ENCODE peak calls at places on chromosomes 7 and 10, in eight cellular contexts. U, A, Q, P, Y, N, D and E are unnamed samples.

GRCh38 chr10:118753331-118753730 is 1.4 kb downstream of the CACUL1 start:
- DNase-seq in D (no peak), Q (no peak), N (no peak), U (no peak), P (no peak), Y (no peak), A (no peak), E (no peak)

GRCh38 chr7:4556868-4557620 is 125.1 kb upstream of the FOXK1 start:
- DNase-seq in Q (no peak), D (no peak), A (no peak), Y (no peak), U (no peak), N (no peak), P (no peak), E (no peak)

GRCh38 chr7:129800901-129801300 is 151.9 kb downstream of the UBE2H start:
- DNase-seq in D (no peak), N (no peak), U (no peak), Q (no peak), P (no peak), A (no peak), Y (peak; percentile 41), E (no peak)

GRCh38 chr7:70554646-70555045 is 577.3 kb upstream of the GALNT17 start:
- DNase-seq in U (no peak), N (no peak), P (no peak), Q (no peak), Y (no peak), D (no peak), A (no peak), E (no peak)

GRCh38 chr10:128062837-128063563 is 63.2 kb downstream of the MKI67 start:
- DNase-seq in Y (peak; percentile 90), Q (peak; percentile 10), N (no peak), D (no peak), P (no peak), U (no peak), A (no peak), E (peak; percentile 62)

GRCh38 chr7:51256244-51256781 is 60.3 kb downstream of the COBL start:
- DNase-seq in Y (no peak), D (no peak), Q (no peak), U (no peak), N (no peak), P (no peak), A (no peak), E (no peak)

GRCh38 chr10:110845756-110846620 is 25.7 kb upstream of the PDCD4 start:
- DNase-seq in A (no peak), D (no peak), U (peak; percentile 24), Y (no peak), N (peak; percentile 92), Q (no peak), P (peak; percentile 14), E (peak; percentile 98)

GRCh38 chr7:136514776-136515175 is 353.7 kb upstream of the CHRM2 start:
- DNase-seq in A (no peak), D (no peak), Q (no peak), U (no peak), Y (no peak), N (no peak), P (no peak), E (no peak)

GRCh38 chr10:13018171-13018570 is 16.7 kb upstream of the CCDC3 start:
- DNase-seq in Q (no peak), D (no peak), A (no peak), N (no peak), P (no peak), Y (no peak), U (no peak), E (no peak)

GRCh38 chr10:122126763-122127659 is 138.0 kb downstream of the TACC2 start:
- DNase-seq in A (no peak), U (peak; percentile 80), Q (no peak), P (peak; percentile 70), D (no peak), Y (no peak), N (no peak), E (no peak)

GRCh38 chr10:104424719-104425118 is 71.1 kb downstream of the CFAP58 start:
- DNase-seq in Y (no peak), P (no peak), U (no peak), Q (no peak), A (no peak), D (no peak), N (no peak), E (no peak)

GRCh38 chr10:91340613-91341362 is 69.4 kb upstream of the HECTD2 start:
- DNase-seq in N (no peak), Q (no peak), P (no peak), D (no peak), A (peak; percentile 41), Y (no peak), U (no peak), E (no peak)

GRCh38 chr7:44971188-44971907 is 7.5 kb downstream of the MYO1G start:
- DNase-seq in U (no peak), A (no peak), P (no peak), N (no peak), Q (no peak), Y (peak; percentile 70), D (no peak), E (no peak)

GRCh38 chr7:44973610-44974401 is 5.0 kb downstream of the MYO1G start:
- DNase-seq in D (no peak), U (peak; percentile 35), A (no peak), Y (no peak), P (no peak), N (peak; percentile 56), Q (no peak), E (peak; percentile 77)

GRCh38 chr7:44970521-44971051 is 8.2 kb downstream of the MYO1G start:
- DNase-seq in U (no peak), A (no peak), P (no peak), Q (no peak), Y (no peak), D (no peak), N (no peak), E (no peak)

GRCh38 chr7:44972562-44972961 is 6.3 kb downstream of the MYO1G start:
- DNase-seq in U (no peak), N (peak; percentile 19), P (no peak), A (no peak), Q (no peak), Y (no peak), D (no peak), E (no peak)

GRCh38 chr7:44971991-44972441 is 6.8 kb downstream of the MYO1G start:
- DNase-seq in N (no peak), U (no peak), P (no peak), Q (no peak), D (no peak), A (no peak), Y (no peak), E (no peak)
- TF ChIP-seq POLR2A in N (no peak), U (no peak), P (no peak), Q (no peak), D (peak; percentile 70), A (no peak), Y (no peak), E (no peak)

DNA sequence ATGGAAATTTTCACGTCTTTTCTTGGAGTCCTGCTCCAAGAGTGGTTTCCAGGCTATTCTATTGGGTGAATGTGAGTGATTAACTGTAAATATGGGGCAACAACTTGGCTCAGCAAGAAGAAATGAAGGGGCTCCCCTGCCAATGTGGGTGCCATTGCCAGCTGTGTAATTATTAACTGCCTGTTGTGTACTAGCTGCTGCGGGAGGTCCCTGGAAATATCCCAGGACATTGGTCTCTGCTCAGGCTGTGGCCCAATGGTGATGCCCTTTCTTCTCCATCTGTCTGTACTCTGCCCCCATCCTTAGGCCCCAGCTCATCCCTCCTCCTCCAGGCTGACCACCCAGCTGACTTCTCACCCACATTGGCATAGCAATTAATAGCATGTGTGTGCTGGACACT is 29.4 kb downstream of the NPTX2 start:
- DNase-seq in P (no peak), D (no peak), Y (peak; percentile 16), Q (no peak), U (no peak), N (no peak), A (no peak), E (no peak)
- TF ChIP-seq POLR2A in P (no peak), D (no peak), Y (no peak), Q (no peak), U (no peak), N (no peak), A (no peak), E (no peak)

GRCh38 chr10:69220041-69220451 is at the start of gene HKDC1:
- DNase-seq in Q (no peak), A (no peak), D (no peak), Y (peak; percentile 34), U (peak; percentile 69), N (no peak), P (no peak), E (peak; percentile 60)

GRCh38 chr10:69224862-69225657 is 4.9 kb downstream of the HKDC1 start:
- DNase-seq in D (no peak), U (no peak), Q (no peak), N (no peak), Y (no peak), A (no peak), P (no peak), E (no peak)

GRCh38 chr10:69220510-69220909 is 378 bp downstream of the HKDC1 start:
- DNase-seq in Y (peak; percentile 39), N (no peak), Q (no peak), U (peak; percentile 23), A (no peak), P (no peak), D (no peak), E (no peak)

GRCh38 chr10:69223028-69223342 is 2.9 kb downstream of the HKDC1 start:
- DNase-seq in Q (no peak), N (no peak), U (no peak), P (no peak), A (no peak), Y (no peak), D (no peak), E (no peak)

GRCh38 chr10:69222157-69223027 is 2.3 kb downstream of the HKDC1 start:
- DNase-seq in P (peak; percentile 28), D (peak; percentile 66), Q (no peak), N (no peak), U (peak; percentile 73), A (peak; percentile 40), Y (peak; percentile 85), E (peak; percentile 68)
- TF ChIP-seq POLR2A in P (no peak), D (peak; percentile 76), Q (no peak), N (peak; percentile 31), U (no peak), A (no peak), Y (no peak), E (no peak)

GRCh38 chr7:143387156-143387975 is 6.2 kb downstream of the ZYX start:
- DNase-seq in U (peak; percentile 37), A (no peak), N (peak; percentile 51), D (no peak), P (no peak), Q (no peak), Y (no peak), E (no peak)
- TF ChIP-seq POLR2A in U (no peak), A (no peak), N (no peak), D (no peak), P (no peak), Q (no peak), Y (no peak), E (no peak)